ENCODE peak calls at places on chromosomes 1 and 21, in eight cellular contexts. G is mesendoderm, N is OCI-LY7, E is prostate gland, M is IMR-90, O is cardiac muscle cell, A is ascending aorta, J is K562. D is an unnamed sample.

GRCh38 chr1:207901041-207901653 is 9.8 kb downstream of the CD34 start:
- DNase-seq in G (no peak), N (no peak), E (no peak), M (no peak), O (no peak), A (no peak), J (no peak), D (no peak)

GRCh38 chr1:210692796-210693195 is 364.1 kb downstream of the HHAT start:
- DNase-seq in G (no peak), N (no peak), E (no peak), M (no peak), O (no peak), A (no peak), J (no peak), D (no peak)

GRCh38 chr1:58909162-58909560 is 125.3 kb upstream of the JUN start:
- DNase-seq in G (no peak), N (no peak), E (no peak), M (peak), O (no peak), A (no peak), J (no peak), D (peak)

GRCh38 chr1:115302390-115302961 is 35.6 kb downstream of the NGF start:
- DNase-seq in G (peak), N (no peak), E (no peak), M (peak), O (no peak), A (no peak), J (no peak), D (peak)

GRCh38 chr1:164588388-164589341 is 29.7 kb downstream of the PBX1 start:
- DNase-seq in G (peak), N (no peak), E (no peak), M (peak), O (peak), A (peak), J (no peak), D (peak)

GRCh38 chr1:192974701-192975100 is 84.5 kb downstream of the UCHL5 start:
- DNase-seq in G (no peak), N (no peak), E (no peak), M (peak), O (no peak), A (no peak), J (no peak), D (peak)

GRCh38 chr1:152451254-152451653 is 37.2 kb upstream of the CRNN start:
- DNase-seq in G (no peak), N (no peak), E (no peak), M (no peak), O (no peak), A (no peak), J (no peak), D (no peak)

GRCh38 chr1:33180226-33181037 is 1.4 kb downstream of the TRIM62 start:
- DNase-seq in G (peak), N (peak), E (peak), M (peak), O (peak), A (peak), J (peak), D (peak)

GRCh38 chr1:15424146-15424667 is 14.0 kb upstream of the CTRC start:
- DNase-seq in G (no peak), N (no peak), E (peak), M (no peak), O (no peak), A (no peak), J (peak), D (no peak)

GRCh38 chr1:17089496-17089895 is 29.8 kb downstream of the PADI2 start:
- DNase-seq in G (no peak), N (no peak), E (no peak), M (no peak), O (no peak), A (no peak), J (no peak), D (no peak)

GRCh38 chr1:226702318-226702956 is 36.6 kb downstream of the ITPKB start:
- DNase-seq in G (peak), N (no peak), E (peak), M (peak), O (no peak), A (no peak), J (no peak), D (peak)

GRCh38 chr1:156859523-156860112 is 701 bp upstream of the INSRR start:
- DNase-seq in G (peak), N (no peak), E (no peak), M (no peak), O (no peak), A (no peak), J (no peak), D (peak)

GRCh38 chr1:203127672-203128611 is at the start of gene ADORA1:
- DNase-seq in G (peak), N (no peak), E (peak), M (peak), O (peak), A (peak), J (peak), D (peak)

GRCh38 chr1:2267862-2268261 is 39.7 kb downstream of the SKI start:
- DNase-seq in G (no peak), N (no peak), E (no peak), M (no peak), O (no peak), A (no peak), J (no peak), D (no peak)

GRCh38 chr1:17914142-17914541 is 159.0 kb downstream of the ACTL8 start:
- DNase-seq in G (peak), N (no peak), E (no peak), M (no peak), O (no peak), A (no peak), J (no peak), D (no peak)

GRCh38 chr1:176774224-176774623 is 311.2 kb downstream of the PAPPA2 start:
- DNase-seq in G (no peak), N (no peak), E (no peak), M (no peak), O (no peak), A (no peak), J (no peak), D (no peak)

GRCh38 chr1:44553771-44554170 is 120.5 kb downstream of the TMEM53 start:
- DNase-seq in G (peak), N (no peak), E (no peak), M (peak), O (no peak), A (no peak), J (no peak), D (peak)

GRCh38 chr1:99814373-99814900 is 35.7 kb upstream of the AGL start:
- DNase-seq in G (no peak), N (no peak), E (no peak), M (no peak), O (no peak), A (no peak), J (no peak), D (no peak)

GRCh38 chr1:246784621-246785535 is 60.7 kb downstream of the SCCPDH start:
- DNase-seq in G (no peak), N (no peak), E (no peak), M (peak), O (no peak), A (no peak), J (no peak), D (peak)

GRCh38 chr1:11880911-11881748 is 22.4 kb upstream of the NPPB start:
- DNase-seq in G (no peak), N (no peak), E (no peak), M (no peak), O (peak), A (no peak), J (peak), D (no peak)

GRCh38 chr1:32187850-32188249 is 8.4 kb downstream of the TXLNA start:
- DNase-seq in G (no peak), N (no peak), E (no peak), M (no peak), O (no peak), A (no peak), J (no peak), D (no peak)

GRCh38 chr1:115074839-115075534 is 14.3 kb downstream of the TSPAN2 start:
- DNase-seq in G (no peak), N (no peak), E (no peak), M (no peak), O (no peak), A (peak), J (no peak), D (no peak)

GRCh38 chr1:41870076-41870562 is 48.6 kb downstream of the HIVEP3 start:
- DNase-seq in G (peak), N (no peak), E (no peak), M (peak), O (no peak), A (no peak), J (peak), D (peak)

GRCh38 chr1:20492751-20493150 is 6.7 kb upstream of the CAMK2N1 start:
- DNase-seq in G (no peak), N (no peak), E (no peak), M (no peak), O (no peak), A (no peak), J (no peak), D (no peak)

GRCh38 chr21:35303085-35303484 is 254.0 kb upstream of the RUNX1 start:
- DNase-seq in G (no peak), N (no peak), E (no peak), M (peak), O (no peak), A (no peak), J (no peak), D (peak)

GRCh38 chr1:63122051-63122450 is 200.3 kb upstream of the FOXD3 start:
- DNase-seq in G (no peak), N (no peak), E (no peak), M (no peak), O (peak), A (no peak), J (no peak), D (no peak)

GRCh38 chr1:167489581-167490340 is 28.6 kb downstream of the CD247 start:
- DNase-seq in G (peak), N (no peak), E (no peak), M (no peak), O (peak), A (peak), J (no peak), D (no peak)

GRCh38 chr1:167491586-167492408 is 26.5 kb downstream of the CD247 start:
- DNase-seq in G (peak), N (no peak), E (no peak), M (no peak), O (peak), A (peak), J (no peak), D (no peak)

GRCh38 chr1:167490765-167491164 is 27.6 kb downstream of the CD247 start:
- DNase-seq in G (no peak), N (no peak), E (no peak), M (no peak), O (no peak), A (no peak), J (no peak), D (no peak)

GRCh38 chr1:167493372-167493771 is 25.0 kb downstream of the CD247 start:
- DNase-seq in G (no peak), N (no peak), E (no peak), M (no peak), O (no peak), A (peak), J (no peak), D (no peak)

DNA sequence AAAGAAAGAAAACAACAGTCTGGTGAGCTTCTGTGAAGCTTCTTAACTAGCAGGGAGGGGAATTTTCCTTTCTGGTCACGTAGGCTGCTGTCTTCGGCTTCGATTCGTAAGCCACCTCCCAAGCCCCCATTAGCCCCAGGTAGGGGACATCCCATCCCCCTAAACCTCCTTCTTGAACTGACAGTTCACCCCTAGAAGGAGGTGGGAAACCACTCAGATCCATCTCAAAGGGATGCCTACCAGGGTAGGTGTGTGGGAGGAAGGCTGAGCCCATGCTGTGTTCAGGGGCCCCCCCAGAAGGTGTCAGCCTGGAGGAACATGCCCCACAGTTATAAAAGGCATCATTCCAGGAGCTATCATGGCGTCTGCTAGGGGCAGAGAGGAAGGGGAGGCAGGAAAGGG is 25.8 kb downstream of the CD247 start:
- DNase-seq in G (peak), N (no peak), E (no peak), M (no peak), O (no peak), A (peak), J (no peak), D (no peak)
- H3K4me3 ChIP-seq in G (no peak), N (no peak), E (no peak), M (no peak), O (no peak), A (no peak), J (no peak), D (no peak)

GRCh38 chr1:208988811-208989222 is 594.7 kb upstream of the CAMK1G start:
- DNase-seq in G (no peak), N (peak), E (no peak), M (no peak), O (peak), A (no peak), J (no peak), D (peak)
- H3K4me3 ChIP-seq in G (no peak), N (peak), E (peak), M (no peak), O (no peak), A (peak), J (no peak), D (no peak)

GRCh38 chr21:41917531-41917930 is 36.3 kb downstream of the C2CD2 start:
- DNase-seq in G (no peak), N (no peak), E (no peak), M (no peak), O (no peak), A (no peak), J (no peak), D (no peak)

GRCh38 chr21:41916888-41917433 is 36.9 kb downstream of the C2CD2 start:
- DNase-seq in G (no peak), N (peak), E (no peak), M (no peak), O (no peak), A (no peak), J (no peak), D (no peak)

GRCh38 chr21:41914965-41915364 is 35.8 kb upstream of the PRDM15 start:
- DNase-seq in G (no peak), N (no peak), E (no peak), M (no peak), O (no peak), A (no peak), J (no peak), D (no peak)

GRCh38 chr21:41913230-41913629 is 34.1 kb upstream of the PRDM15 start:
- DNase-seq in G (no peak), N (no peak), E (no peak), M (no peak), O (no peak), A (no peak), J (no peak), D (no peak)

GRCh38 chr21:41914358-41914757 is 35.2 kb upstream of the PRDM15 start:
- DNase-seq in G (no peak), N (no peak), E (no peak), M (no peak), O (no peak), A (no peak), J (no peak), D (no peak)
- H3K4me3 ChIP-seq in G (no peak), N (no peak), E (no peak), M (no peak), O (no peak), A (no peak), J (no peak), D (no peak)

DNA sequence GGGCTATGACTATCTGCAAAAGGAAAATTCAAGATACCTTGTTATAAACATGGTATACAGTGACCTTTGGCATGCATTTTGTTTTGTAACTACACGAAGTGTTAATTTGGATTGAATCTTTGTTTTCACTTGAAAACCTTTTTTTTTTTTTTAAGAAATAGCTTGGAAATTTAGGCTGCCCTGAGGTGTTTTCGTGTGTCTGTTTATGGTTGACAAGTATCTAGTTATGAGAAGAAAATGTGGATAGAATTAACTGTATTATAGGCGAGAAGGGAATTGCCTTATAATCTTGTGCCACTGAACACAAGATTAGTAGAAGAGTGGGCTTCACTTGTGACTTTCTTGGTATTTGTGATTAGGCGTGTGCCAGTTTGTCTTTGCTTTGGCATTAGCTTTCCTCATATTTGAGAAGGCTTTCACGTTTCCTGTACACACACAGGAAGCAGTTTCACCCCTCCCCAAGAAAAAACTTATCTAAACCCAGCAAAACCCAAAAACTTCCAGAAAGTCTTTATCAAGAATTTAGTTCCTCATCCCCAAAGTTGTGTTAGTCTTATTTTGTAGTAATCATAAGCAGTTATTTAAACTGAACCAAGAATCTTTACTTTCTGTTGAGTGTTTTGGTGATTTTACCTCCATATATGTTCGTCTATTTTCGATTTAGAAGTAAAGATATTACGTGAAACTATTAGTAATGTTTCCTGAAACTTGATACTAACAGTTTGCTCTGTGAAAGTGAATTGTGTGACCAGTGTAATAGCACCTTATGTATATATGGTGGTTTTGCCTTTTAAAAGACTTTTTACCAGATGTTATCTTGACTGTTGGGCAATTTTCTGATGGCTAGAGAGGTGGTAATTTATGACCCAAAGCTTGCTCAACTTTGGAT is 3.8 kb downstream of the DYRK1A start:
- DNase-seq in G (no peak), N (peak), E (no peak), M (peak), O (no peak), A (no peak), J (no peak), D (peak)
- H3K4me3 ChIP-seq in G (no peak), N (peak), E (peak), M (peak), O (peak), A (peak), J (peak), D (peak)

GRCh38 chr1:199522338-199522737 is 505.2 kb upstream of the NR5A2 start:
- DNase-seq in G (no peak), N (no peak), E (no peak), M (peak), O (no peak), A (no peak), J (no peak), D (peak)
- H3K4me3 ChIP-seq in G (no peak), N (no peak), E (no peak), M (no peak), O (no peak), A (no peak), J (no peak), D (no peak)